ENCODE peak calls at places on chromosomes 12 and 14, in seven cellular contexts. J, E, U, K, B, P and X are unnamed samples.
A peak's percentile ranks its signal among the peaks of the same experiment; 100 is the strongest.

GRCh38 chr12:96635844-96636243 is 146.5 kb downstream of the CFAP54 start:
- DNase-seq in J (no peak), E (no peak), U (no peak), K (peak; percentile 12), B (no peak), P (no peak), X (no peak)

GRCh38 chr14:104925214-104925899 is 678 bp downstream of the PLD4 start:
- DNase-seq in J (no peak), E (no peak), U (no peak), K (no peak), B (no peak), P (no peak), X (no peak)

GRCh38 chr14:105139212-105139825 is 29.3 kb downstream of the JAG2 start:
- DNase-seq in J (no peak), E (no peak), U (no peak), K (no peak), B (no peak), P (no peak), X (peak; percentile 34)

GRCh38 chr14:22781606-22782000 is 15.1 kb downstream of the OXA1L start:
- DNase-seq in J (no peak), E (peak; percentile 43), U (peak; percentile 20), K (peak; percentile 19), B (no peak), P (no peak), X (no peak)

GRCh38 chr14:95875831-95876768 is 532 bp upstream of the TUNAR start:
- DNase-seq in J (no peak), E (no peak), U (no peak), K (no peak), B (no peak), P (no peak), X (no peak)

GRCh38 chr14:24690492-24690891 is 56.5 kb upstream of the GZMB start:
- DNase-seq in J (no peak), E (no peak), U (no peak), K (no peak), B (no peak), P (no peak), X (no peak)

GRCh38 chr12:52191841-52192791 is at the start of gene KRT80:
- DNase-seq in J (peak; percentile 92), E (peak; percentile 99), U (peak; percentile 99), K (peak; percentile 98), B (peak; percentile 97), P (peak; percentile 94), X (peak; percentile 85)

GRCh38 chr14:56160058-56160457 is 41.8 kb downstream of the PELI2 start:
- DNase-seq in J (no peak), E (no peak), U (no peak), K (no peak), B (no peak), P (no peak), X (no peak)

GRCh38 chr14:96630281-96630680 is 128.1 kb downstream of the PAPOLA start:
- DNase-seq in J (no peak), E (no peak), U (no peak), K (no peak), B (no peak), P (no peak), X (no peak)

GRCh38 chr12:48007206-48007605 is 2.9 kb upstream of the COL2A1 start:
- DNase-seq in J (no peak), E (no peak), U (no peak), K (no peak), B (no peak), P (no peak), X (no peak)

GRCh38 chr12:92827836-92828431 is 101.2 kb downstream of the EEA1 start:
- DNase-seq in J (no peak), E (peak; percentile 49), U (peak; percentile 75), K (peak; percentile 49), B (no peak), P (peak; percentile 43), X (no peak)

GRCh38 chr14:90573385-90574105 is 176.7 kb downstream of the CALM1 start:
- DNase-seq in J (no peak), E (no peak), U (no peak), K (no peak), B (no peak), P (no peak), X (no peak)

GRCh38 chr12:15856097-15856982 is 25.8 kb upstream of the STRAP start:
- DNase-seq in J (no peak), E (peak; percentile 76), U (peak; percentile 89), K (peak; percentile 32), B (no peak), P (peak; percentile 68), X (peak; percentile 77)

GRCh38 chr14:68824517-68825347 is 31.9 kb upstream of the ZFP36L1 start:
- DNase-seq in J (peak; percentile 73), E (peak; percentile 62), U (peak; percentile 83), K (peak; percentile 72), B (peak; percentile 38), P (peak; percentile 86), X (peak; percentile 91)

GRCh38 chr12:14853966-14854365 is 10.6 kb upstream of the ART4 start:
- DNase-seq in J (no peak), E (no peak), U (no peak), K (no peak), B (no peak), P (no peak), X (no peak)

GRCh38 chr12:87082756-87083155 is 826.6 kb upstream of the MGAT4C start:
- DNase-seq in J (no peak), E (no peak), U (no peak), K (no peak), B (no peak), P (no peak), X (no peak)

GRCh38 chr12:12336049-12336411 is 14.0 kb downstream of the MANSC1 start:
- DNase-seq in J (no peak), E (no peak), U (peak; percentile 59), K (no peak), B (no peak), P (peak; percentile 55), X (peak; percentile 44)

GRCh38 chr12:12333407-12333831 is 16.6 kb downstream of the MANSC1 start:
- DNase-seq in J (no peak), E (peak; percentile 92), U (peak; percentile 59), K (no peak), B (no peak), P (no peak), X (peak; percentile 28)

GRCh38 chr12:12333980-12334709 is 15.9 kb downstream of the MANSC1 start:
- DNase-seq in J (no peak), E (peak; percentile 46), U (peak; percentile 57), K (no peak), B (no peak), P (peak; percentile 67), X (no peak)

GRCh38 chr12:12336511-12336910 is 13.5 kb downstream of the MANSC1 start:
- DNase-seq in J (no peak), E (no peak), U (no peak), K (no peak), B (no peak), P (no peak), X (no peak)

DNA sequence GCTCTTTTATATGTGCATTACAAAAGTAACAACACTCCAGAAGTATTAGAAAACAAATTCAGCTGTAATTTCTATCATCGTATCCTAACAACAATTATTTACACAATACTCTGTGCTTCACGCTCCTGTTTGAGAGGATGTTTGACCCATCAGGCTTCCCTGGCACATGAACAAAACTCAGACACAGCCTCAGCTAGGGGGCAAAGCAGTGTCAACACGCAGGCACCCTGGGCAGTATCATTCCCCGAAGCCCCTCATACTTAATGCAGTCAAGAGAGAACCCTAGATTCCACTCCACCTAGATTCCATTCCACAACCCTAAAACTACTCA is 15.4 kb downstream of the MANSC1 start:
- DNase-seq in J (no peak), E (no peak), U (no peak), K (no peak), B (no peak), P (no peak), X (peak; percentile 56)
- TF ChIP-seq CTCF in J (no peak), E (no peak), U (no peak), K (peak; percentile 5), B (no peak), P (no peak), X (no peak)

GRCh38 chr12:65590318-65590717 is 234.0 kb upstream of the HMGA2 start:
- DNase-seq in J (no peak), E (no peak), U (no peak), K (no peak), B (no peak), P (no peak), X (no peak)
- TF ChIP-seq CTCF in J (no peak), E (no peak), U (no peak), K (no peak), B (no peak), P (no peak), X (no peak)

GRCh38 chr12:38906482-38907170 is 1.2 kb upstream of the CPNE8 start:
- DNase-seq in J (peak; percentile 81), E (no peak), U (peak; percentile 90), K (peak; percentile 82), B (peak; percentile 72), P (peak; percentile 94), X (peak; percentile 19)
- TF ChIP-seq CTCF in J (no peak), E (peak; percentile 38), U (peak; percentile 89), K (peak; percentile 93), B (peak; percentile 17), P (peak; percentile 96), X (peak; percentile 90)

GRCh38 chr14:102086972-102087761 is at the start of gene HSP90AA1:
- DNase-seq in J (peak; percentile 92), E (peak; percentile 88), U (peak; percentile 92), K (peak; percentile 95), B (peak; percentile 93), P (peak; percentile 97), X (peak; percentile 96)
- TF ChIP-seq CTCF in J (no peak), E (peak; percentile 14), U (no peak), K (no peak), B (no peak), P (peak; percentile 12), X (peak; percentile 29)